ENCODE peak calls at places on chromosomes 4 and X, in ten cellular contexts. A is mammary epithelial cell; Y is right lobe of liver; N is effector memory CD4-positive, alpha-beta T cell; X is uterus; I is heart left ventricle; S is adrenal gland; F is Peyer's patch; U is breast epithelium; T is tibial artery. Z is an unnamed sample.

GRCh38 chrX:136656596-136656995 is 8.6 kb downstream of the CD40LG start:
- DNase-seq in X (no peak), Y (no peak), T (no peak), N (no peak), U (no peak), A (no peak), F (no peak), S (no peak), I (no peak), Z (no peak)

GRCh38 chr4:10278071-10278470 is 161.5 kb upstream of the WDR1 start:
- DNase-seq in Y (no peak), T (no peak), F (no peak), S (no peak), U (no peak), I (no peak), X (no peak), N (no peak), A (no peak), Z (no peak)

GRCh38 chrX:88613338-88613737 is 133.7 kb upstream of the CPXCR1 start:
- DNase-seq in S (peak; percentile 5), Y (no peak), F (no peak), N (no peak), U (no peak), T (no peak), A (no peak), I (no peak), X (no peak), Z (no peak)

GRCh38 chr4:13656569-13656988 is 29.1 kb upstream of the BOD1L1 start:
- DNase-seq in F (peak; percentile 80), N (peak; percentile 28), S (peak; percentile 68), A (peak; percentile 55), U (peak; percentile 48), X (peak; percentile 39), T (peak; percentile 45), Y (peak; percentile 55), I (peak; percentile 68), Z (no peak)

GRCh38 chrX:3312109-3312508 is 34.3 kb downstream of the MXRA5 start:
- DNase-seq in I (no peak), N (no peak), F (no peak), T (no peak), A (no peak), Y (no peak), X (no peak), S (no peak), U (no peak), Z (no peak)

GRCh38 chrX:21740329-21741274 is 17.3 kb downstream of the SMPX start:
- DNase-seq in T (peak; percentile 48), X (no peak), F (no peak), Y (peak; percentile 86), N (no peak), U (no peak), A (no peak), I (peak; percentile 58), S (no peak), Z (no peak)

GRCh38 chrX:70452143-70452733 is 7.6 kb downstream of the DLG3 start:
- DNase-seq in X (peak; percentile 57), F (peak; percentile 78), T (peak; percentile 49), U (peak; percentile 24), S (peak; percentile 47), Y (no peak), A (no peak), N (peak; percentile 33), I (peak; percentile 68), Z (no peak)

GRCh38 chrX:31589503-31589902 is 517.7 kb upstream of the FTHL17 start:
- DNase-seq in X (no peak), I (no peak), S (no peak), Y (no peak), A (no peak), U (no peak), N (no peak), T (no peak), F (no peak), Z (no peak)

GRCh38 chr4:103867311-103867710 is 147.5 kb upstream of the TACR3 start:
- DNase-seq in N (no peak), A (no peak), U (no peak), F (no peak), T (no peak), I (no peak), X (no peak), Y (no peak), S (no peak), Z (no peak)

GRCh38 chrX:46636223-46636622 is 62.7 kb downstream of the CHST7 start:
- DNase-seq in S (no peak), A (no peak), X (no peak), F (no peak), I (no peak), U (no peak), N (no peak), Y (no peak), T (no peak), Z (no peak)

GRCh38 chrX:49754238-49754857 is 58.6 kb upstream of the PAGE1 start:
- DNase-seq in F (peak; percentile 48), Y (no peak), U (no peak), N (peak; percentile 17), S (peak; percentile 58), T (no peak), I (no peak), A (peak; percentile 3), X (peak; percentile 42), Z (no peak)

GRCh38 chr4:33107813-33108212 is 2387.6 kb downstream of the PCDH7 start:
- DNase-seq in I (no peak), S (no peak), X (no peak), U (no peak), F (no peak), Y (no peak), A (no peak), N (no peak), T (no peak), Z (no peak)

GRCh38 chr4:72997409-72997808 is 72.1 kb downstream of the COX18 start:
- DNase-seq in U (peak; percentile 47), F (no peak), T (no peak), X (no peak), N (no peak), Y (no peak), A (peak; percentile 69), I (no peak), S (peak; percentile 4), Z (peak; percentile 45)

GRCh38 chr4:8507251-8507570 is 66.6 kb downstream of the TRMT44 start:
- DNase-seq in T (no peak), U (no peak), I (no peak), A (no peak), S (no peak), F (no peak), N (no peak), Y (no peak), X (no peak), Z (no peak)

GRCh38 chr4:152357206-152357605 is 178.7 kb downstream of the FBXW7 start:
- DNase-seq in A (peak; percentile 41), X (no peak), F (peak; percentile 50), Y (peak; percentile 15), I (no peak), U (no peak), T (peak; percentile 32), N (no peak), S (peak; percentile 8), Z (no peak)

GRCh38 chr4:186596850-186597390 is 41.6 kb upstream of the MTNR1A start:
- DNase-seq in Y (no peak), A (no peak), S (no peak), X (no peak), U (no peak), T (no peak), N (no peak), F (no peak), I (no peak), Z (no peak)
- H3K36me3 ChIP-seq in Y (peaks cover 57% of the 10 kb centered on the region), A (peaks cover 67% of the 10 kb centered on the region), S (no peaks in the 10 kb centered on the region), X (no peaks in the 10 kb centered on the region), U (peaks cover 6% of the 10 kb centered on the region), T (peaks cover 83% of the 10 kb centered on the region), N (no peaks in the 10 kb centered on the region), F (peaks cover 5% of the 10 kb centered on the region), I (peaks cover 11% of the 10 kb centered on the region), Z (peaks cover 54% of the 10 kb centered on the region)

GRCh38 chr4:30718021-30718888 is 1.9 kb upstream of the PCDH7 start:
- DNase-seq in I (peak; percentile 73), A (peak; percentile 60), Y (no peak), F (peak; percentile 48), T (peak; percentile 38), N (no peak), S (no peak), U (no peak), X (peak; percentile 57), Z (no peak)
- H3K27me3 ChIP-seq in I (peaks cover 10% of the 10 kb centered on the region), A (no peaks in the 10 kb centered on the region), Y (no peaks in the 10 kb centered on the region), F (peaks cover 12% of the 10 kb centered on the region), T (no peaks in the 10 kb centered on the region), N (peaks cover 16% of the 10 kb centered on the region), S (peaks cover 51% of the 10 kb centered on the region), U (no peaks in the 10 kb centered on the region), X (no peaks in the 10 kb centered on the region), Z (no peaks in the 10 kb centered on the region)

DNA sequence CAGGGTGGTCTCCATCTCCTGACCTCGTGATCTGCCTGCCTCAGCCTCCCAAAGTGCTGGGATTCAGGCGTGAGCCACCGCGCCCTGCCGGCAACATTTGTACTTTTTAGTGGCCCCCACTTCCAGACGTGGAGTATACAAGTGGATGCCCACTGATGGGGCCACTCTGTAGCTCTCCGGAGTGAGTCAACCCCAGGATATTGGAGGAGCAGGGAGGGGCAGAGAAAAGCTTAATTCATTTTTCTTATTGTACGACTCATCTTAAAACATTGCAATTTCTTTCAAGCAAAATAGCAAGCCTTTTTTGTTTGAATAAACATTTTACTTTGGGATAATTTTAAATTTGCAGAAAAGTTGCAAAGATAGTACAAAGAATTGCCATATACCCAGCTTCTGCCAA is 34.6 kb downstream of the FAM9C start:
- DNase-seq in X (no peak), I (no peak), Y (no peak), A (peak; percentile 55), N (no peak), S (no peak), U (no peak), F (no peak), T (no peak), Z (no peak)
- H3K27ac ChIP-seq in X (no peak overlapping the region), I (no peak overlapping the region), Y (no peak overlapping the region), A (no peak overlapping the region), N (no peak overlapping the region), S (no peak overlapping the region), U (no peak overlapping the region), F (no peak overlapping the region), T (no peak overlapping the region), Z (no peak overlapping the region)

DNA sequence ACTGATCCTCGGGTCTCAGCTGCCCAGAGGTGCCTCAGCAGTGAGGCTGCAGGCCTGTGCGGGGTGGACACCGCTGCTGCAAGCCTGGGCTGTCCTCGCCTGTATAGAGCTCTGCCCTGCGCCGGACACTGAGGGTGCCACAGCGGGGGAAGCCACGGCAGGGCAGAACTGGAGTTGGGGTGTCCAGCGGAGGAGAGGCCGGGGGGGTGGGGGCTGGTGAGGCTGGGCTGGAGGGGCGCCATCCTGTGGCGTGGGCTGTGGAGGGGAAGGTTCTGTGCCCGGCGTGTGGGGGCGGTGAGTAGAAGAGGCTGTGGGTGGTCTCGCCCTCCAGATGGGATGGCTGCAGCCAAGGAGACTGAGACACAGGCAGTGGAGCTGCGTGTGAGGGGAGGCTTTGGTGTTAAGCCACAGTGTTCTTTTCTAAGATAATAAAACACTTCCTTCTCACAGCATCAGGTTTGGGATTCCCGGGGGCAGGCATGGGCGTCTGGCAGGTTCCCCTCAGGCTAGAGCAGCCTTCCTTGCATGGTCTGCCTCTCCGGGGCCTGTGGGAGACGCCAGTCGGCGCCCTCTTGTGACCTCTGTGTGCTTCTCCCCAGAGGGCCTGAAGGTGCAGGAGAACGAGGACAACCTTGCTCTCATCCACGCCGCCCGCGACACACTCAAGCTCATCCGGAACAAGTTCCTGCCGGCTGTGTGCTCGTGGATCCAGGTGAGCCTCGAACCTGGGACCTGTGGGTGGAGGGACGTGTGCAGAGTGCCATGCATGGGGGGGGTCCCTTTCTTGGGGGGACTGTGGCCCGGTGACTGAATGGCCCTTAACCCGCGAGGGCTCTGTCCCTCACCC is 7.4 kb downstream of the UVSSA start:
- DNase-seq in N (no peak), A (no peak), I (peak; percentile 52), F (no peak), S (no peak), Y (no peak), T (no peak), U (no peak), X (no peak), Z (no peak)
- H3K36me3 ChIP-seq in N (peaks cover 35% of the 10 kb centered on the region), A (peaks cover 7% of the 10 kb centered on the region), I (peaks cover 5% of the 10 kb centered on the region), F (no peaks in the 10 kb centered on the region), S (no peaks in the 10 kb centered on the region), Y (peaks cover 24% of the 10 kb centered on the region), T (peaks cover 57% of the 10 kb centered on the region), U (no peaks in the 10 kb centered on the region), X (no peaks in the 10 kb centered on the region), Z (peaks cover 22% of the 10 kb centered on the region)